ENCODE peak calls at places on chromosomes 6 and 20, in four cellular contexts. B is WTC11, P is HepG2, O is K562. W is an unnamed sample.

GRCh38 chr20:3010985-3011723 is 32.3 kb upstream of the GNRH2 start:
- DNase-seq in B (no peak), P (no peak), O (no peak), W (no peak)

GRCh38 chr20:10642859-10643559 is 30.8 kb downstream of the JAG1 start:
- DNase-seq in B (no peak), P (no peak), O (no peak), W (no peak)

GRCh38 chr20:40811660-40812414 is 122.8 kb upstream of the MAFB start:
- DNase-seq in B (no peak), P (no peak), O (no peak), W (no peak)

GRCh38 chr6:130993292-130993765 is 69.7 kb downstream of the EPB41L2 start:
- DNase-seq in B (peak), P (no peak), O (peak), W (no peak)

GRCh38 chr6:41373367-41373918 is 38.0 kb downstream of the NCR2 start:
- DNase-seq in B (no peak), P (no peak), O (no peak), W (no peak)

GRCh38 chr6:53792973-53793317 is 1.9 kb upstream of the LRRC1 start:
- DNase-seq in B (no peak), P (no peak), O (no peak), W (no peak)

GRCh38 chr6:26544473-26544872 is 6.3 kb downstream of the HMGN4 start:
- DNase-seq in B (no peak), P (peak), O (no peak), W (no peak)

GRCh38 chr6:127366281-127367022 is 23.0 kb upstream of the ECHDC1 start:
- DNase-seq in B (no peak), P (no peak), O (peak), W (peak)

GRCh38 chr20:38437796-38438195 is 2.7 kb upstream of the SNHG17 start:
- DNase-seq in B (no peak), P (no peak), O (no peak), W (no peak)

GRCh38 chr6:42345696-42346416 is 105.9 kb downstream of the TRERF1 start:
- DNase-seq in B (no peak), P (no peak), O (no peak), W (no peak)

GRCh38 chr20:40753472-40753871 is 64.4 kb upstream of the MAFB start:
- DNase-seq in B (no peak), P (no peak), O (no peak), W (no peak)

GRCh38 chr20:18506744-18507143 is 996 bp upstream of the SEC23B start:
- DNase-seq in B (no peak), P (no peak), O (no peak), W (no peak)

GRCh38 chr20:37856932-37857660 is 45.8 kb upstream of the VSTM2L start:
- DNase-seq in B (no peak), P (no peak), O (no peak), W (no peak)

GRCh38 chr6:9540534-9541126 is 874.2 kb downstream of the TFAP2A start:
- DNase-seq in B (no peak), P (peak), O (peak), W (peak)

GRCh38 chr6:14664616-14665315 is 547.2 kb downstream of the CD83 start:
- DNase-seq in B (no peak), P (no peak), O (no peak), W (no peak)

GRCh38 chr6:20909621-20910020 is 375.4 kb downstream of the CDKAL1 start:
- DNase-seq in B (no peak), P (no peak), O (no peak), W (no peak)

GRCh38 chr20:31666258-31667042 is 28.7 kb downstream of the COX4I2 start:
- DNase-seq in B (no peak), P (no peak), O (peak), W (no peak)

GRCh38 chr6:160036331-160036695 is 67.4 kb downstream of the IGF2R start:
- DNase-seq in B (no peak), P (no peak), O (no peak), W (no peak)

GRCh38 chr20:63163171-63163570 is 52.8 kb downstream of the YTHDF1 start:
- DNase-seq in B (no peak), P (no peak), O (no peak), W (no peak)

GRCh38 chr20:63108247-63108646 is 101.5 kb upstream of the BHLHE23 start:
- DNase-seq in B (no peak), P (no peak), O (no peak), W (no peak)

GRCh38 chr20:4502756-4503155 is 219.0 kb upstream of the PRND start:
- DNase-seq in B (no peak), P (no peak), O (no peak), W (no peak)

GRCh38 chr6:678515-678914 is 14.4 kb downstream of the EXOC2 start:
- DNase-seq in B (no peak), P (no peak), O (no peak), W (no peak)

GRCh38 chr6:99432877-99433276 is 7.8 kb upstream of the PNISR start:
- DNase-seq in B (no peak), P (peak), O (no peak), W (no peak)

GRCh38 chr6:11575408-11576033 is 38.0 kb downstream of the TMEM170B start:
- DNase-seq in B (peak), P (peak), O (peak), W (peak)

GRCh38 chr6:15207923-15208322 is 37.9 kb upstream of the JARID2 start:
- DNase-seq in B (no peak), P (no peak), O (no peak), W (no peak)

GRCh38 chr6:162109466-162110040 is 618.0 kb downstream of the PRKN start:
- DNase-seq in B (no peak), P (no peak), O (no peak), W (no peak)

GRCh38 chr20:36467076-36467999 is 74.0 kb upstream of the MYL9 start:
- DNase-seq in B (no peak), P (no peak), O (no peak), W (peak)

GRCh38 chr6:130670142-130670541 is 157.1 kb upstream of the SMLR1 start:
- DNase-seq in B (no peak), P (peak), O (no peak), W (no peak)

GRCh38 chr6:105431226-105431625 is 28.3 kb upstream of the PREP start:
- DNase-seq in B (no peak), P (peak), O (peak), W (peak)

GRCh38 chr6:15259766-15260098 is 13.9 kb downstream of the JARID2 start:
- DNase-seq in B (no peak), P (no peak), O (no peak), W (no peak)

GRCh38 chr6:14353263-14353662 is 235.7 kb downstream of the CD83 start:
- DNase-seq in B (no peak), P (no peak), O (no peak), W (no peak)

GRCh38 chr20:25282034-25282781 is 34.3 kb downstream of the PYGB start:
- DNase-seq in B (peak), P (no peak), O (no peak), W (no peak)
- TF ChIP-seq HMGXB4 in B (no peak), P (no peak), O (no peak), W (no peak)

DNA sequence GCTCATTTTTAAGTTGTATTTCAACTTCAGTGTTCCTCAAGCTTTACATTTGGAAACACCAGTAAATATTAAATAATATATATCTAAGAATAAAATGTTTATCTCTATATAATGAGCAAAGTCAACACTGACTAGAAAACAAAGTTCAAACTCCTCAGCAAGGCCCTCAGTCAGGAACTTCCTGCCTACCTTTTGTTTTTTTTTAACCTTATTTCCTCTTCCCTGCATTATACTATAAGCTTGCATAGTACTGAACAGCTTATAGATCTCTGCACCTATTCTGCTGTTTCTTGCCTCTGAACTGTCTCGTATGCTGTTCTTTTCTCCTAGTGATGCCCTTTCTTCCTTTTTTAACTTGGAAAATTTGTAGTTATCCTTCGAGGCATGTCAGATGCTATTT is 29.6 kb downstream of the ADGB start:
- DNase-seq in B (no peak), P (no peak), O (no peak), W (no peak)
- TF ChIP-seq HMGXB4 in B (no peak), P (no peak), O (no peak), W (no peak)

GRCh38 chr6:142146828-142147662 is at the start of the genes NMBR and VTA1:
- DNase-seq in B (peak), P (peak), O (peak), W (peak)
- TF ChIP-seq HMGXB4 in B (peak), P (peak), O (no peak), W (no peak)

DNA sequence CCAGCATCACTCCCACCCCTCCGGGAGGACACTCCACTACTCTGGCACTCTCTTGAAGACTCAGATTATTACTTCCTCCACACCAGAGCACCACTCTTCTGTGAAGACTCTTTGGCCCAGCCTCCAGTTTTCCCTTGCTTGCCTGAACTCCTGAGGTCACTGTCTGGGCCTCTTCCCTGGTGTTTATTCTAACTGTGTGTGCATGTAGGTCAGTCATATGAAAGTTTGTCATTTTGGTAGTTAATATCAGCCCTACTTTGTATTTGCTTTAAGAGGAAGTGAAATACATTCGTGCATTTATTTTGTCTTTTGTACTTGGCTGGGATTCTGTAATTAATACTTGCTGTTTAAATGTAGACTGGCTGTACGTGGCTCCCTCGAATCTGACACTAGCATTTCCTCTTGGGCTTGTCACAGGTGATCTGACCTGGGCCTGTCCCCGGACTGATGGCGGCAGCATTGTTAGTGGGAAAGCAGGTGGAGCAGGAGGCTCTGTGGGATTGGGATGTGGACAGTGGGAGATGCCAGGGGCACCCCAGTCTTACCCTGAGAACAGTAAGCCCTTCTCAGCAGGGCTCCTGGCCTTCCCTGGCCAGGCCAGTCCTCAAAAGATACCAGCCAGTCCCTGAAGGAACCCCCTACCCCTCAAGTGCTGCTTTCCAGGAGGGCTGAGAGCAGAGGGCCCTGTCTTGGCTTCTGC is 350.5 kb downstream of the CDC5L start:
- DNase-seq in B (no peak), P (no peak), O (no peak), W (no peak)
- TF ChIP-seq HMGXB4 in B (no peak), P (no peak), O (no peak), W (no peak)

DNA sequence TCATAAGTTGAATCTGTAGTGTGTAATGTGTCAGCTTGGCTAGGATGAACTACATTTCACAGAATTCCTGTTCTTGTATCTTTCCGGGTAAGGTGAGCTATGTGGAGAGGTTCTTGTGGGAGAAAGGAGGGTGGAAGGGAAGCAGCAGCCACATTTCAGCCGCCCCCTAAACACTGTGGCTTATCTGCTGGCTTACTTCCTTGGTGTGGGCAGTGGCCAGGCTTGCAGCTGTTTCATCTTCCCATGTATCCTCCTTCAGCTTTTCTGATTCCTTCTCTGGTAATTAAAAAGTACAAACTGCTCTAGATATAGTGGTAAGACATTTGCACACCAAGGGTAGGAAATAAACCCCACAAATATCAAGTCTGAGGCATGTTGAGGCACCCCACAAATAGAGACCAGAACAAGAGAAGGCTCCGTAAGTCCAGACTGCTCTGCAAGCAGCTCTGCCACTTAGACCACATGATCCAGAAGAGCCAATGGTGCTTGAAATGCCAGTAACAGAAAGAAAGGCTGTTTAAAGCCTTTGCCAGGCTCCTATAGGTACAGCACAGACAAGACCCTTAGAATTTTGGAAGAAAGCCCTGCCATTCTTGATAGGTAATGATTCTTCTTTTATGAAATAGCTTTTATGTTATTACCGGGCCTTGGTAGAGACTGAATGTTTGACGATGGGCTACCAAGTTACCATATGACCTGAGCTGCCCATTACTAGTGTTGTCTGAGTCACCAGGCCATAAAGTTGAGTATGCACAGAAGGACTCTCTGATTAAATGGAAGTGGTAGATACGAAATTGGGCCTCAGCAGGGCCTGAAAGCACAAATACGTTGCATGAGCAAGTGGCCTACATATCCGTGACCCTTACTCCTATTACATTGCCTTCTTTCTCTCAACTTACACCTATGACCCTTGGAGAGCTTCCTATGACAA is 215.0 kb upstream of the SGK1 start:
- DNase-seq in B (no peak), P (no peak), O (no peak), W (no peak)
- TF ChIP-seq HMGXB4 in B (no peak), P (no peak), O (no peak), W (no peak)

W was measured in A549.